ENCODE peak calls at places on chromosomes 3 and 15, in six cellular contexts. M, J, C, O, L and Z are unnamed samples.

GRCh38 chr3:170038434-170039110 is 777 bp downstream of the GPR160 start:
- DNase-seq in L (no peak), M (peak), J (peak), C (peak), O (peak), Z (no peak)

GRCh38 chr3:57434041-57434440 is 110.1 kb downstream of the DNAH12 start:
- DNase-seq in L (no peak), C (no peak), J (peak), M (no peak), O (no peak), Z (peak)

GRCh38 chr15:31392761-31393401 is 66.2 kb downstream of the KLF13 start:
- DNase-seq in J (peak), L (no peak), C (peak), O (peak), M (peak), Z (no peak)

GRCh38 chr3:52205727-52206372 is 7.9 kb downstream of the ALAS1 start:
- DNase-seq in C (no peak), L (no peak), M (no peak), J (peak), O (no peak), Z (no peak)

GRCh38 chr15:79644091-79644490 is 212.0 kb downstream of the MINAR1 start:
- DNase-seq in C (no peak), L (no peak), O (no peak), M (no peak), J (peak), Z (peak)

GRCh38 chr3:40463579-40463978 is 6.4 kb downstream of the RPL14 start:
- DNase-seq in J (no peak), C (no peak), M (no peak), L (no peak), O (no peak), Z (no peak)

GRCh38 chr3:123419850-123420292 is 29.0 kb downstream of the ADCY5 start:
- DNase-seq in C (no peak), O (no peak), J (peak), L (peak), M (peak), Z (no peak)

GRCh38 chr3:23422511-23422851 is 219.4 kb downstream of the UBE2E2 start:
- DNase-seq in M (no peak), L (no peak), J (peak), O (no peak), C (no peak), Z (no peak)

GRCh38 chr15:45441686-45442085 is 63.3 kb upstream of the GATM start:
- DNase-seq in O (no peak), C (no peak), M (no peak), L (no peak), J (peak), Z (no peak)

GRCh38 chr15:90837052-90837621 is 31.3 kb upstream of the FURIN start:
- DNase-seq in L (no peak), M (no peak), J (no peak), C (no peak), O (no peak), Z (no peak)

GRCh38 chr3:86929046-86929445 is 61.9 kb downstream of the VGLL3 start:
- DNase-seq in M (no peak), C (no peak), J (peak), L (no peak), O (no peak), Z (no peak)

GRCh38 chr15:70314652-70315051 is 216.9 kb upstream of the TLE3 start:
- DNase-seq in L (no peak), J (no peak), O (no peak), M (no peak), C (peak), Z (no peak)

GRCh38 chr3:5606884-5607472 is 419.5 kb downstream of the EDEM1 start:
- DNase-seq in C (no peak), M (no peak), O (no peak), L (no peak), J (no peak), Z (no peak)

GRCh38 chr15:76057332-76058000 is 2.3 kb upstream of the TMEM266 start:
- DNase-seq in C (no peak), O (no peak), J (peak), L (no peak), M (no peak), Z (peak)

GRCh38 chr3:67083277-67083676 is 85.2 kb downstream of the KBTBD8 start:
- DNase-seq in M (no peak), C (peak), O (no peak), J (no peak), L (no peak), Z (no peak)

GRCh38 chr15:58260911-58261267 is 122.7 kb downstream of the AQP9 start:
- DNase-seq in O (no peak), C (no peak), M (peak), J (peak), L (no peak), Z (no peak)

GRCh38 chr3:112752092-112752512 is 94.6 kb downstream of the CD200R1L start:
- DNase-seq in J (no peak), L (no peak), C (no peak), M (no peak), O (no peak), Z (no peak)

GRCh38 chr3:45776611-45777010 is 19.7 kb downstream of the SLC6A20 start:
- DNase-seq in C (no peak), M (no peak), O (no peak), J (no peak), L (no peak), Z (no peak)